ENCODE peak calls at places on chromosomes 4 and X, in ten cellular contexts. B is DMS153; G is pancreas; O is activated T-helper 1 cell treated with anti-CD3 and anti-CD28 coated beads, Interleukin-12 subunit alpha, Interleukin-12 subunit beta, Interleukin-2, Interleukin-4 antibody, amounts not matched to agents 30 ng/mL and 10 ng/mL and 1 ng/mL, durations not matched to agents 14 hours and 24 hours and 36 hours; F is brain microvascular endothelial cell; N is astrocyte; L is cardiac muscle cell; P is iPS-NIHi11; C is activated T-cell treated with anti-CD3 and anti-CD28 coated beads, Interleukin-2, amount 50 U/mL, for 4 hours; X is right cardiac atrium. E is an unnamed sample.

GRCh38 chrX:56726609-56727008 is 2.4 kb upstream of the NBDY start:
- DNase-seq in B (no peak), G (peak), O (peak), F (peak), N (peak), L (peak), P (peak), C (no peak), X (no peak), E (no peak)

GRCh38 chrX:150366951-150367545 is 3.9 kb downstream of the MAMLD1 start:
- DNase-seq in B (no peak), G (no peak), O (no peak), F (peak), N (peak), L (no peak), P (no peak), C (no peak), X (no peak), E (no peak)

GRCh38 chr4:82044141-82044993 is 329.4 kb downstream of the HNRNPD start:
- DNase-seq in B (peak), G (peak), O (no peak), F (peak), N (peak), L (peak), P (peak), C (no peak), X (peak), E (peak)

GRCh38 chr4:187363453-187363852 is 632.1 kb upstream of the ZFP42 start:
- DNase-seq in B (no peak), G (no peak), O (no peak), F (no peak), N (peak), L (no peak), P (no peak), C (no peak), X (no peak), E (no peak)

GRCh38 chrX:136954930-136955329 is 74.4 kb upstream of the RBMX start:
- DNase-seq in B (peak), G (no peak), O (no peak), F (no peak), N (peak), L (peak), P (no peak), C (no peak), X (no peak), E (no peak)

GRCh38 chr4:25020240-25020639 is 10.5 kb downstream of the LGI2 start:
- DNase-seq in B (no peak), G (no peak), O (no peak), F (no peak), N (no peak), L (no peak), P (no peak), C (no peak), X (no peak), E (no peak)

GRCh38 chr4:7068883-7069282 is 1.0 kb upstream of the GRPEL1 start:
- DNase-seq in B (no peak), G (no peak), O (no peak), F (no peak), N (no peak), L (peak), P (no peak), C (no peak), X (no peak), E (no peak)

GRCh38 chr4:184270808-184271413 is 53.2 kb upstream of the ENPP6 start:
- DNase-seq in B (no peak), G (no peak), O (no peak), F (no peak), N (no peak), L (no peak), P (no peak), C (no peak), X (no peak), E (no peak)

GRCh38 chr4:144461906-144462305 is 184.1 kb upstream of the HHIP start:
- DNase-seq in B (no peak), G (no peak), O (no peak), F (no peak), N (no peak), L (no peak), P (no peak), C (no peak), X (no peak), E (no peak)

GRCh38 chrX:34218063-34218462 is 85.9 kb upstream of the FAM47A start:
- DNase-seq in B (no peak), G (no peak), O (no peak), F (no peak), N (no peak), L (no peak), P (no peak), C (no peak), X (no peak), E (no peak)

GRCh38 chr4:188934320-188934975 is 795.2 kb downstream of the TRIML1 start:
- DNase-seq in B (no peak), G (no peak), O (no peak), F (peak), N (peak), L (no peak), P (no peak), C (no peak), X (no peak), E (no peak)

GRCh38 chr4:2091990-2092652 is 33.0 kb downstream of the NAT8L start:
- DNase-seq in B (no peak), G (no peak), O (no peak), F (no peak), N (no peak), L (no peak), P (no peak), C (no peak), X (no peak), E (no peak)

GRCh38 chr4:87823741-87824140 is 9.0 kb upstream of the MEPE start:
- DNase-seq in B (no peak), G (no peak), O (no peak), F (no peak), N (no peak), L (no peak), P (no peak), C (no peak), X (no peak), E (no peak)

GRCh38 chr4:20042769-20043168 is 208.9 kb upstream of the SLIT2 start:
- DNase-seq in B (no peak), G (no peak), O (no peak), F (no peak), N (no peak), L (no peak), P (no peak), C (no peak), X (no peak), E (no peak)

GRCh38 chr4:175560628-175561027 is 251.4 kb downstream of the GPM6A start:
- DNase-seq in B (peak), G (no peak), O (no peak), F (peak), N (peak), L (no peak), P (no peak), C (no peak), X (no peak), E (no peak)

GRCh38 chr4:80114732-80115265 is 41.8 kb upstream of the ANTXR2 start:
- DNase-seq in B (no peak), G (no peak), O (no peak), F (no peak), N (no peak), L (no peak), P (no peak), C (no peak), X (no peak), E (no peak)

GRCh38 chrX:18887177-18887820 is 96.6 kb downstream of the PHKA2 start:
- DNase-seq in B (no peak), G (no peak), O (no peak), F (no peak), N (no peak), L (no peak), P (no peak), C (no peak), X (peak), E (no peak)

GRCh38 chr4:53601251-53601764 is 10.0 kb upstream of the LNX1 start:
- DNase-seq in B (peak), G (peak), O (no peak), F (no peak), N (no peak), L (peak), P (peak), C (no peak), X (peak), E (no peak)

GRCh38 chr4:6507345-6507744 is 34.9 kb upstream of the PPP2R2C start:
- DNase-seq in B (no peak), G (no peak), O (no peak), F (no peak), N (no peak), L (no peak), P (no peak), C (no peak), X (no peak), E (no peak)

GRCh38 chr4:123398151-123398802 is 1.7 kb downstream of the SPRY1 start:
- DNase-seq in B (peak), G (peak), O (peak), F (peak), N (peak), L (peak), P (peak), C (peak), X (peak), E (no peak)

GRCh38 chr4:170423137-170423536 is 333.4 kb upstream of the AADAT start:
- DNase-seq in B (no peak), G (no peak), O (no peak), F (peak), N (peak), L (no peak), P (no peak), C (no peak), X (no peak), E (no peak)

GRCh38 chr4:75302648-75303047 is 211.6 kb downstream of the RCHY1 start:
- DNase-seq in B (no peak), G (no peak), O (no peak), F (no peak), N (no peak), L (no peak), P (no peak), C (no peak), X (no peak), E (no peak)

GRCh38 chr4:8724436-8725070 is 132.0 kb downstream of the CPZ start:
- DNase-seq in B (no peak), G (no peak), O (no peak), F (no peak), N (no peak), L (no peak), P (no peak), C (no peak), X (no peak), E (no peak)

GRCh38 chr4:147325566-147325965 is 155.3 kb upstream of the EDNRA start:
- DNase-seq in B (no peak), G (no peak), O (no peak), F (no peak), N (no peak), L (no peak), P (no peak), C (no peak), X (no peak), E (no peak)

GRCh38 chrX:14029039-14029424 is 660 bp downstream of the GEMIN8 start:
- DNase-seq in B (no peak), G (no peak), O (no peak), F (no peak), N (no peak), L (peak), P (no peak), C (no peak), X (no peak), E (no peak)

GRCh38 chr4:153764611-153765368 is 5.0 kb upstream of the RNF175 start:
- DNase-seq in B (no peak), G (no peak), O (no peak), F (no peak), N (peak), L (no peak), P (no peak), C (no peak), X (no peak), E (no peak)

GRCh38 chr4:1380368-1381151 is 25.7 kb downstream of the NKX1-1 start:
- DNase-seq in B (no peak), G (no peak), O (no peak), F (no peak), N (no peak), L (no peak), P (no peak), C (no peak), X (no peak), E (no peak)

GRCh38 chr4:40231464-40231863 is 34.6 kb downstream of the RHOH start:
- DNase-seq in B (no peak), G (no peak), O (no peak), F (no peak), N (no peak), L (no peak), P (no peak), C (no peak), X (no peak), E (no peak)

GRCh38 chr4:105994061-105994460 is 98.8 kb downstream of the NPNT start:
- DNase-seq in B (no peak), G (no peak), O (no peak), F (no peak), N (no peak), L (no peak), P (no peak), C (no peak), X (no peak), E (no peak)

GRCh38 chr4:87213425-87213824 is 7.0 kb downstream of the KLHL8 start:
- DNase-seq in B (no peak), G (no peak), O (no peak), F (no peak), N (no peak), L (no peak), P (no peak), C (no peak), X (no peak), E (no peak)

GRCh38 chr4:112509243-112510190 is 6.5 kb downstream of the NEUROG2 start:
- DNase-seq in B (no peak), G (no peak), O (no peak), F (no peak), N (peak), L (no peak), P (no peak), C (no peak), X (no peak), E (peak)

E was measured in T47D.